ENCODE peak calls at places on chromosome 19, in five cellular contexts. One of them, this sample, is unnamed.

GRCh38 chr19:53903055-53903680 is 5.9 kb upstream of the CACNG7 start:
- DNase-seq in RWPE1: peak; percentile 44
- DNase-seq in CD8-positive, alpha-beta T cell: no peak
- DNase-seq in mesothelial cell of epicardium: peak; percentile 57
- DNase-seq in gastrocnemius medialis: no peak
- DNase-seq in this sample: peak; percentile 63

GRCh38 chr19:46197314-46198070 is 32.0 kb upstream of the IGFL1 start:
- DNase-seq in RWPE1: no peak
- DNase-seq in CD8-positive, alpha-beta T cell: no peak
- DNase-seq in mesothelial cell of epicardium: no peak
- DNase-seq in gastrocnemius medialis: no peak
- DNase-seq in this sample: no peak

GRCh38 chr19:49876422-49877019 is 634 bp downstream of the AKT1S1 start:
- DNase-seq in RWPE1: peak; percentile 85
- DNase-seq in CD8-positive, alpha-beta T cell: peak; percentile 98
- DNase-seq in mesothelial cell of epicardium: peak; percentile 97
- DNase-seq in gastrocnemius medialis: peak; percentile 98
- DNase-seq in this sample: peak; percentile 89

GRCh38 chr19:48613024-48613851 is 1.6 kb downstream of the FAM83E start:
- DNase-seq in RWPE1: no peak
- DNase-seq in CD8-positive, alpha-beta T cell: no peak
- DNase-seq in mesothelial cell of epicardium: no peak
- DNase-seq in gastrocnemius medialis: peak; percentile 81
- DNase-seq in this sample: no peak

GRCh38 chr19:49564616-49565045 is 15.7 kb downstream of the NOSIP start:
- DNase-seq in RWPE1: no peak
- DNase-seq in CD8-positive, alpha-beta T cell: peak; percentile 51
- DNase-seq in mesothelial cell of epicardium: no peak
- DNase-seq in gastrocnemius medialis: no peak
- DNase-seq in this sample: no peak

GRCh38 chr19:17420267-17420924 is 549 bp downstream of the MVB12A start:
- DNase-seq in RWPE1: peak; percentile 67
- DNase-seq in CD8-positive, alpha-beta T cell: no peak
- DNase-seq in mesothelial cell of epicardium: peak; percentile 55
- DNase-seq in gastrocnemius medialis: peak; percentile 34
- DNase-seq in this sample: peak; percentile 39

GRCh38 chr19:11699931-11700794 is 38.6 kb downstream of the ZNF823 start:
- DNase-seq in RWPE1: peak; percentile 34
- DNase-seq in CD8-positive, alpha-beta T cell: no peak
- DNase-seq in mesothelial cell of epicardium: no peak
- DNase-seq in gastrocnemius medialis: no peak
- DNase-seq in this sample: peak; percentile 31

GRCh38 chr19:49119411-49120324 is at the start of gene PPFIA3:
- DNase-seq in RWPE1: no peak
- DNase-seq in CD8-positive, alpha-beta T cell: no peak
- DNase-seq in mesothelial cell of epicardium: peak; percentile 78
- DNase-seq in gastrocnemius medialis: peak; percentile 53
- DNase-seq in this sample: no peak

GRCh38 chr19:48812094-48812929 is 1.5 kb upstream of the BCAT2 start:
- DNase-seq in RWPE1: peak; percentile 87
- DNase-seq in CD8-positive, alpha-beta T cell: peak; percentile 57
- DNase-seq in mesothelial cell of epicardium: peak; percentile 66
- DNase-seq in gastrocnemius medialis: peak; percentile 95
- DNase-seq in this sample: peak; percentile 95

GRCh38 chr19:41691268-41691970 is 3.3 kb upstream of the CEACAM7 start:
- DNase-seq in RWPE1: peak; percentile 29
- DNase-seq in CD8-positive, alpha-beta T cell: no peak
- DNase-seq in mesothelial cell of epicardium: no peak
- DNase-seq in gastrocnemius medialis: no peak
- DNase-seq in this sample: peak; percentile 34

GRCh38 chr19:45069056-45069455 is 7.2 kb downstream of the ZNF296 start:
- DNase-seq in RWPE1: peak; percentile 73
- DNase-seq in CD8-positive, alpha-beta T cell: no peak
- DNase-seq in mesothelial cell of epicardium: no peak
- DNase-seq in gastrocnemius medialis: no peak
- DNase-seq in this sample: no peak

GRCh38 chr19:38062959-38063786 is 156.2 kb downstream of the SIPA1L3 start:
- DNase-seq in RWPE1: no peak
- DNase-seq in CD8-positive, alpha-beta T cell: no peak
- DNase-seq in mesothelial cell of epicardium: no peak
- DNase-seq in gastrocnemius medialis: no peak
- DNase-seq in this sample: no peak

GRCh38 chr19:16327911-16328823 is 3.5 kb downstream of the KLF2 start:
- DNase-seq in RWPE1: peak; percentile 55
- DNase-seq in CD8-positive, alpha-beta T cell: peak; percentile 78
- DNase-seq in mesothelial cell of epicardium: no peak
- DNase-seq in gastrocnemius medialis: peak; percentile 84
- DNase-seq in this sample: peak; percentile 61

DNA sequence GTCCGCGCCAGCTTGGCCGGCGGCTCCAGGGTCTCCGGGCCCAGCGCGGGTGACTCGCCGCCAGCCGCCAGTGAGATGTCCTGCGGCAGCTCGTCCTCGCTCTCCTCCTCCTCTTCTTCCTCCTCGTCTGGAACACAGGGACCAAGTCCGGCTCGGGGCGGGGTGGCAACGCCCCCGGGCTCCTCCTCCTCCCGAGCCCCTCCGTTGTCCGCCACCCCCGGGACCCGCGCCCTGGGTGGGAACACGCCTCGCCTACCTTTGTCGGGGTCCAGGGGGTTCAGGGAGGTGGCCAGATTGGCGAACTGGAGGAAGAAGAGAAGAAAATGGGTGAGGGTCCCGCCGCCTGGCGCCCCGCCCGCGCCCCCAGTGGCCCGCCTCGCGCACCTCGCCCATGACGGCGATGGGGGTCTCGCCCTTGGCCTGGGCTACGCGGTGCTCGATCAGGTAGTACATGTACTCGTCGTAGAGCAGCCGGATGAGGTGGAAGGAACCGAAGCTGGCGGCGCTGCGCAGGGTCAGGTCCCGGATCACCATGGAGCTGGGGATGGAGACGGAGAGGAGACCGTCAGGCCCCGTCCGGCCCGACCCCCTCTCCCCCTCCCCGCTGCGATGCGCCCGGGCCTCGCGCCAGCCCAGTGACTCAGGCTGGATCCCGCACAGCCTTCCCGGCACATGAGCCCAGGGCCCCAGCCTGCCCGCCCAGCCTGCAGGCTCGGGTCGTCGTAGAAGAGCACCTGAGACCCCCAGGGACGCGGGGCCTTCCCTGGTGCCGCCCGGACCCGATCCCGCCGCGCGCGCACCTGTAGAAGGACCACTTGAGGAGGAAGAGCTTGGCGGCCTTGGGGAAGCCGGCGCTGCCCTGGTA is 10.7 kb downstream of the DCAF15 start:
- DNase-seq in RWPE1: no peak
- DNase-seq in CD8-positive, alpha-beta T cell: no peak
- DNase-seq in mesothelial cell of epicardium: no peak
- DNase-seq in gastrocnemius medialis: no peak
- DNase-seq in this sample: no peak
- TF ChIP-seq CTCF in RWPE1: no peak
- TF ChIP-seq CTCF in CD8-positive, alpha-beta T cell: no peak
- TF ChIP-seq CTCF in mesothelial cell of epicardium: no peak
- TF ChIP-seq CTCF in gastrocnemius medialis: no peak
- TF ChIP-seq CTCF in this sample: no peak

GRCh38 chr19:1471514-1472107 is 7.4 kb downstream of the C19orf25 start:
- DNase-seq in RWPE1: no peak
- DNase-seq in CD8-positive, alpha-beta T cell: no peak
- DNase-seq in mesothelial cell of epicardium: no peak
- DNase-seq in gastrocnemius medialis: no peak
- DNase-seq in this sample: no peak
- TF ChIP-seq CTCF in RWPE1: no peak
- TF ChIP-seq CTCF in CD8-positive, alpha-beta T cell: no peak
- TF ChIP-seq CTCF in mesothelial cell of epicardium: no peak
- TF ChIP-seq CTCF in gastrocnemius medialis: no peak
- TF ChIP-seq CTCF in this sample: no peak

DNA sequence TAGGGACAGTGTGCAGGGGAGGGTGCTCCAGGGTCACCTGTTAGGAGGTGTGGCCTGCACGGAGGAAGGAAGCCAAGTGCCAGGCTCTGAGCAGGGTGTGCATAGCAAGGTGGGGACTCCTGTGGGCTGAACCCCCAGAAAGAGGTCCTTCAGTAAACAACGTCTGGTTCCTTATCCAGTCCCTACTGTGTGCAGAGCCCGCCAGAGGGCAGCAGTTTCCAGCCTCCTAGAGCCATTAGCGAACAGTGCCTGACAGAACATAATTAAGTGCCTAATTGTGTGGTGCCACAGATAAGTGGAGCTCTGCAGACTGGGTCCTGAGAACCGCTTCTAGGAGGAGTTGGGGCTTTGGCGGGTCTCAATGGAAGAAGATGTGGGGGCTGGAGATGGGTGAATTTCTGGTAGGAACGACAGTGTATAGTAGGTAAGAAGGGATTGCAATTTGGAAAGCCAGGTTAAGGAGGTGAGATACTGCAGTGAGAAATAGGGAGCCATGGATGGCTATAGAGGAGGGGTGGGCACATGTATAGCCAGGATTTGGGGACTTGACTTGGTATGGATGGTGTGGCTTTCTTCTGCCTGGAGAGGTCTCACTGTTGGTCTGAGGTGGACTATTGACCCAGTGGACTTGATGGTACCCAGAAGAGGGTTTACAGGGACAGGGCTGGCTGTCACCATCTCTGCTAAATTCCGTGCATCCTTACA is 323.1 kb downstream of the ZNF536 start:
- DNase-seq in RWPE1: no peak
- DNase-seq in CD8-positive, alpha-beta T cell: no peak
- DNase-seq in mesothelial cell of epicardium: no peak
- DNase-seq in gastrocnemius medialis: no peak
- DNase-seq in this sample: no peak
- TF ChIP-seq CTCF in RWPE1: no peak
- TF ChIP-seq CTCF in CD8-positive, alpha-beta T cell: no peak
- TF ChIP-seq CTCF in mesothelial cell of epicardium: no peak
- TF ChIP-seq CTCF in gastrocnemius medialis: no peak
- TF ChIP-seq CTCF in this sample: no peak

DNA sequence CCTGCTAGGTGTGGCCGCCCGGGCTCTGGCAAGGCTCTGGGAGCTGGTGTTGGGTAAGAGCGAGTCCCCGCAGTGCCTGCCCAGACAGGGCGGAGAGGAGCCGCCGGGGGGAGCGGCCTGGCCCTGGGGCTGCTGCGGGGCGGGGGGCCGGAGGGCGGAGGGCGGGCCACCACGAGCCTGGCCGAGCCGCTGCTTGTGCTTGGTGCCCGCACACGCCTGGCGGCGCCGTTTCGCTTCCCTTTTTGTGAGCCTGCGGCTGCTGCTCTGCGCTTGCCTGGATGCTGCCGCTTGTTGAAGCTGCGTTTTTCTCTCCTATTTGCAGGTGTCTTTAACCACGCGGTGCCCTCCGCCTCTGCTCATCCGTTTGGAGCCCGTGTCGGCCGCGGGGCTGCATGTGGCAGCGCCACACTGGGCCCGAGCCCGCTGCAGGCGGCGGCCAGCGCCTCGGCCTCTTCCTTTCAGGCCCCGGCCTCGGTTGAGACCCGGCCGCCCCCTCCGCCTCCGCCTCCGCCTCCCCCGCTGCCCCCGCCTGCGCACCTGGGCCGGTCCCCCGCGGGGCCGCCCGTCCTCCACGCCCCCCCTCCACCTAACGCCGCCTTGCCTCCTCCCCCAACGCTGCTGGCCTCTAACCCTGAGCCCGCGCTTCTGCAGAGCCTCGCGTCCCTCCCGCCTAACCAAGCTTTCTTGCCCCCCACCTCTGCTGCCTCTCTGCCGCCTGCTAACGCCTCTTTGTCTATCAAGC is 8.5 kb downstream of the PLEKHJ1 start:
- DNase-seq in RWPE1: no peak
- DNase-seq in CD8-positive, alpha-beta T cell: no peak
- DNase-seq in mesothelial cell of epicardium: no peak
- DNase-seq in gastrocnemius medialis: no peak
- DNase-seq in this sample: no peak
- TF ChIP-seq CTCF in RWPE1: no peak
- TF ChIP-seq CTCF in CD8-positive, alpha-beta T cell: no peak
- TF ChIP-seq CTCF in mesothelial cell of epicardium: no peak
- TF ChIP-seq CTCF in gastrocnemius medialis: no peak
- TF ChIP-seq CTCF in this sample: no peak

GRCh38 chr19:35460608-35461007 is 12.6 kb downstream of the FFAR2 start:
- DNase-seq in RWPE1: no peak
- DNase-seq in CD8-positive, alpha-beta T cell: no peak
- DNase-seq in mesothelial cell of epicardium: no peak
- DNase-seq in gastrocnemius medialis: no peak
- DNase-seq in this sample: no peak

GRCh38 chr19:35458821-35459391 is 10.8 kb downstream of the FFAR2 start:
- DNase-seq in RWPE1: no peak
- DNase-seq in CD8-positive, alpha-beta T cell: no peak
- DNase-seq in mesothelial cell of epicardium: no peak
- DNase-seq in gastrocnemius medialis: no peak
- DNase-seq in this sample: peak; percentile 52

GRCh38 chr19:35457173-35457572 is 9.1 kb downstream of the FFAR2 start:
- DNase-seq in RWPE1: no peak
- DNase-seq in CD8-positive, alpha-beta T cell: no peak
- DNase-seq in mesothelial cell of epicardium: no peak
- DNase-seq in gastrocnemius medialis: no peak
- DNase-seq in this sample: peak; percentile 54

GRCh38 chr19:35459414-35460082 is 11.5 kb downstream of the FFAR2 start:
- DNase-seq in RWPE1: no peak
- DNase-seq in CD8-positive, alpha-beta T cell: no peak
- DNase-seq in mesothelial cell of epicardium: no peak
- DNase-seq in gastrocnemius medialis: no peak
- DNase-seq in this sample: no peak

DNA sequence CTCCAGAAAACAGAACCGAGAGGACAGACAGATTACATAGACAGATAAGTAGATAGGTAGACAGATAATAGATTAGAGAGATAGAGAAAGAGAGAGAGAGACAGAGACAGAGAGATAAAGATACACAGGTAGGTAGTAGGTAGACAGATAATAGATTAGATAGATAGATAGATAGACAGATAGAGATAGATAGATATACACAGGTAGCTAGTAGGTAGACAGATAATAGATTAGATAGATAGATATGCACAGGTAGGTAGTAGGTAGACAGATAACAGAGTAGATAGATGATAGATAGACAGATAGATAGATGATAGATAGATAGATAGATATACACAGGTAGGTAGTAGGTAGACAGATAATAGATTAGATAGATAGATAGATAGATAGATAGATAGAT is 10.1 kb downstream of the FFAR2 start:
- DNase-seq in RWPE1: no peak
- DNase-seq in CD8-positive, alpha-beta T cell: no peak
- DNase-seq in mesothelial cell of epicardium: no peak
- DNase-seq in gastrocnemius medialis: no peak
- DNase-seq in this sample: no peak
- TF ChIP-seq CTCF in RWPE1: no peak
- TF ChIP-seq CTCF in CD8-positive, alpha-beta T cell: no peak
- TF ChIP-seq CTCF in mesothelial cell of epicardium: no peak
- TF ChIP-seq CTCF in gastrocnemius medialis: no peak
- TF ChIP-seq CTCF in this sample: no peak

This sample was measured in GM20000.